ENCODE peak calls at places on chromosomes 1 and 21, in seven cellular contexts. E is thoracic aorta; K is hepatocyte; L is Karpas-422; U is upper lobe of right lung; W is SJCRH30; J is CD8-positive, alpha-beta T cell. R is an unnamed sample.

GRCh38 chr1:41108696-41109284 is 87.3 kb upstream of the SLFNL1 start:
- DNase-seq in L (no peak), U (no peak), W (no peak), K (no peak), E (no peak), J (no peak), R (no peak)

GRCh38 chr1:101298663-101299062 is 61.8 kb downstream of the S1PR1 start:
- DNase-seq in W (no peak), L (no peak), E (no peak), U (no peak), J (no peak), K (no peak), R (no peak)

GRCh38 chr1:168763031-168763430 is 34.0 kb upstream of the DPT start:
- DNase-seq in W (no peak), L (no peak), J (no peak), K (no peak), U (no peak), E (no peak), R (no peak)

GRCh38 chr1:22491995-22492726 is 40.5 kb downstream of the ZBTB40 start:
- DNase-seq in J (no peak), L (no peak), K (no peak), E (no peak), W (no peak), U (no peak), R (no peak)

GRCh38 chr1:22893292-22893691 is 79.4 kb downstream of the LACTBL1 start:
- DNase-seq in E (no peak), W (no peak), J (no peak), U (no peak), L (no peak), K (no peak), R (no peak)

GRCh38 chr1:151831605-151832004 is at the start of gene RORC:
- DNase-seq in K (no peak), E (no peak), L (no peak), J (no peak), U (peak; percentile 89), W (no peak), R (no peak)

GRCh38 chr1:168082008-168082876 is 54.5 kb downstream of the GPR161 start:
- DNase-seq in E (peak; percentile 27), U (peak; percentile 78), J (peak; percentile 28), K (peak; percentile 87), W (peak; percentile 68), L (peak; percentile 90), R (peak; percentile 56)

GRCh38 chr21:15249285-15249993 is 184.6 kb upstream of the NRIP1 start:
- DNase-seq in J (no peak), L (no peak), U (no peak), E (no peak), K (no peak), W (peak; percentile 92), R (no peak)

GRCh38 chr1:46086581-46086980 is 45.8 kb downstream of the PIK3R3 start:
- DNase-seq in E (no peak), L (no peak), W (no peak), J (no peak), K (no peak), U (no peak), R (no peak)

GRCh38 chr1:54488831-54489626 is 59.0 kb upstream of the ACOT11 start:
- DNase-seq in E (peak; percentile 36), U (peak; percentile 91), K (peak; percentile 94), J (peak; percentile 45), W (peak; percentile 72), L (peak; percentile 79), R (peak; percentile 75)

GRCh38 chr21:45865106-45865835 is 116.3 kb upstream of the COL6A1 start:
- DNase-seq in J (no peak), E (no peak), K (no peak), W (peak; percentile 40), L (no peak), U (no peak), R (no peak)

GRCh38 chr1:82034812-82035211 is 234.1 kb downstream of the ADGRL2 start:
- DNase-seq in W (no peak), U (no peak), J (no peak), L (no peak), K (no peak), E (no peak), R (no peak)

GRCh38 chr1:20037877-20038276 is 32.1 kb upstream of the PLA2G5 start:
- DNase-seq in U (no peak), E (no peak), W (no peak), J (no peak), K (no peak), L (no peak), R (no peak)

GRCh38 chr21:43720539-43721224 is 1.8 kb downstream of the PDXK start:
- DNase-seq in W (no peak), E (no peak), U (no peak), J (no peak), L (no peak), K (peak; percentile 2), R (no peak)
- H3K4me3 ChIP-seq in W (no peak overlapping the region), E (peak overlapping the region; percentile 87), U (peak overlapping the region; percentile 99), J (peak overlapping the region; percentile 83), L (peak overlapping the region; percentile 88), K (peak overlapping the region; percentile 95), R (no peak overlapping the region)

GRCh38 chr1:31802190-31803150 is 13.4 kb downstream of the SPOCD1 start:
- DNase-seq in E (no peak), L (no peak), W (no peak), U (no peak), J (no peak), K (no peak), R (no peak)

GRCh38 chr1:31801450-31801849 is 14.4 kb downstream of the SPOCD1 start:
- DNase-seq in L (no peak), W (no peak), U (no peak), E (no peak), K (no peak), J (no peak), R (no peak)

GRCh38 chr1:31804098-31804497 is 11.7 kb downstream of the SPOCD1 start:
- DNase-seq in E (no peak), U (no peak), J (no peak), L (no peak), K (no peak), W (no peak), R (no peak)

GRCh38 chr1:31805318-31805717 is 10.5 kb downstream of the SPOCD1 start:
- DNase-seq in K (no peak), E (no peak), J (no peak), U (no peak), L (no peak), W (no peak), R (no peak)

DNA sequence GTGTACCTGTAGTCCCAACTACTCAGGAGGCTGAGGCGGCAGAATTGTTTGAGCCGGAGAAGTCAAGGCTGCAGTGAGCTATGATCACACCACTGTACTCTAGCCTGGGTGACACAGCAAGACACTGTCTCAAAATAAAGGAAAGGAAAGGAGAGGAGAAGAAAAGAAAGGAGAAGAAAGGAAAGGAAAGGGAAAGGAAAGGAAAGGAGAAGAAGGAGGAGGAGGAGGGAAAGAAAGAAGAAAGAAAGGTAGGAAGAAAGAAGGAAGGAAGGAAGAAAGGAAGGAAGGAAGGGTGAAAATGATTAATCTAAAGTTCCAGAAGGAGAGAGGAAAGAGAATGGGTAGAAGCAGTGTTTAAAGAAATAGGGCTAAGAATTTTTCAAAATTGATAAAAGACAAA is 12.2 kb downstream of the SPOCD1 start:
- DNase-seq in W (no peak), K (no peak), L (no peak), U (no peak), J (no peak), E (no peak), R (no peak)
- H3K27ac ChIP-seq in W (no peak overlapping the region), K (no peak overlapping the region), L (no peak overlapping the region), U (no peak overlapping the region), J (no peak overlapping the region), E (no peak overlapping the region), R (no peak overlapping the region)

GRCh38 chr1:59484090-59484489 is 187.2 kb downstream of the FGGY start:
- DNase-seq in W (peak; percentile 42), E (no peak), U (no peak), J (no peak), K (peak; percentile 35), L (no peak), R (no peak)
- H3K4me3 ChIP-seq in W (no peak overlapping the region), E (no peak overlapping the region), U (no peak overlapping the region), J (no peak overlapping the region), K (no peak overlapping the region), L (no peak overlapping the region), R (no peak overlapping the region)

GRCh38 chr1:27536767-27537166 is 46.8 kb upstream of the WASF2 start:
- DNase-seq in W (peak; percentile 86), J (no peak), K (peak; percentile 80), U (no peak), E (no peak), L (no peak), R (peak; percentile 96)

GRCh38 chr1:27539901-27540861 is 50.2 kb upstream of the WASF2 start:
- DNase-seq in U (no peak), W (no peak), J (no peak), E (no peak), K (no peak), L (no peak), R (no peak)

GRCh38 chr1:27535386-27535785 is 45.4 kb upstream of the WASF2 start:
- DNase-seq in W (no peak), K (no peak), E (no peak), L (no peak), J (no peak), U (no peak), R (no peak)

GRCh38 chr1:27536004-27536757 is 46.2 kb upstream of the WASF2 start:
- DNase-seq in W (no peak), U (no peak), K (no peak), L (no peak), J (no peak), E (no peak), R (no peak)

GRCh38 chr1:27538793-27539192 is 48.8 kb upstream of the WASF2 start:
- DNase-seq in U (no peak), E (no peak), J (no peak), L (no peak), K (no peak), W (peak; percentile 76), R (no peak)
- H3K27ac ChIP-seq in U (no peak overlapping the region), E (peak overlapping the region; percentile 27), J (no peak overlapping the region), L (no peak overlapping the region), K (peak overlapping the region; percentile 77), W (peak overlapping the region; percentile 33), R (peak overlapping the region; percentile 90)

GRCh38 chr1:3911521-3911845 is 11.4 kb upstream of the C1orf174 start:
- DNase-seq in K (no peak), L (no peak), E (no peak), W (no peak), U (no peak), J (no peak), R (no peak)

GRCh38 chr1:3911981-3912808 is 12.1 kb upstream of the C1orf174 start:
- DNase-seq in J (no peak), U (no peak), L (no peak), K (no peak), W (no peak), E (no peak), R (no peak)

GRCh38 chr1:3909615-3910014 is 9.5 kb upstream of the C1orf174 start:
- DNase-seq in U (peak; percentile 11), W (peak; percentile 0), E (no peak), J (no peak), K (no peak), L (peak; percentile 95), R (no peak)

GRCh38 chr1:3910049-3910731 is 10.1 kb upstream of the C1orf174 start:
- DNase-seq in K (no peak), J (no peak), E (no peak), U (no peak), L (peak; percentile 93), W (peak; percentile 2), R (no peak)

GRCh38 chr1:3910769-3911520 is 10.9 kb upstream of the C1orf174 start:
- DNase-seq in K (peak; percentile 92), U (peak; percentile 89), E (no peak), J (peak; percentile 51), W (peak; percentile 87), L (peak; percentile 95), R (peak; percentile 94)
- H3K4me3 ChIP-seq in K (no peak overlapping the region), U (no peak overlapping the region), E (no peak overlapping the region), J (no peak overlapping the region), W (no peak overlapping the region), L (peak overlapping the region; percentile 65), R (peak overlapping the region; percentile 30)